ENCODE peak calls at places on chromosomes 5 and 9, in seven cellular contexts. C, S, N, I, D, Q and K are unnamed samples.

GRCh38 chr5:135821061-135821781 is 13.2 kb upstream of the SLC25A48 start:
- DNase-seq in Q (no peak), C (no peak), I (no peak), D (no peak), S (no peak), N (no peak), K (no peak)

GRCh38 chr9:135038826-135039225 is 48.6 kb upstream of the OLFM1 start:
- DNase-seq in D (no peak), S (no peak), I (no peak), C (no peak), N (no peak), Q (no peak), K (peak; percentile 37)

GRCh38 chr5:56190500-56190899 is 42.6 kb downstream of the ANKRD55 start:
- DNase-seq in S (no peak), D (no peak), Q (no peak), N (no peak), I (no peak), C (no peak), K (no peak)

GRCh38 chr9:121750259-121750714 is 98.9 kb downstream of the DAB2IP start:
- DNase-seq in C (no peak), N (no peak), I (no peak), S (no peak), D (no peak), Q (no peak), K (no peak)

GRCh38 chr9:14179449-14179848 is 134.5 kb downstream of the NFIB start:
- DNase-seq in N (peak; percentile 26), I (no peak), S (no peak), D (peak; percentile 56), C (no peak), Q (no peak), K (no peak)

GRCh38 chr9:20624201-20625002 is 2.1 kb upstream of the MLLT3 start:
- DNase-seq in C (peak; percentile 55), Q (no peak), D (peak; percentile 64), S (peak; percentile 45), I (peak; percentile 80), N (peak; percentile 64), K (no peak)

GRCh38 chr5:170632985-170633234 is 129.1 kb downstream of the KCNIP1 start:
- DNase-seq in N (no peak), I (no peak), C (no peak), S (peak; percentile 93), D (no peak), Q (peak; percentile 92), K (no peak)

GRCh38 chr5:73376618-73377170 is 71.9 kb downstream of the FOXD1 start:
- DNase-seq in I (no peak), N (no peak), D (no peak), S (no peak), Q (no peak), C (no peak), K (no peak)

GRCh38 chr5:168288349-168289245 is 2.8 kb upstream of the WWC1 start:
- DNase-seq in C (no peak), N (peak; percentile 76), I (no peak), Q (no peak), D (peak; percentile 70), S (no peak), K (no peak)

GRCh38 chr9:124342946-124343485 is 72.2 kb downstream of the PSMB7 start:
- DNase-seq in N (no peak), C (no peak), S (no peak), I (no peak), Q (no peak), D (no peak), K (no peak)

GRCh38 chr9:37730256-37730655 is 23.3 kb upstream of the TRMT10B start:
- DNase-seq in Q (no peak), N (no peak), C (no peak), D (no peak), I (no peak), S (no peak), K (no peak)

GRCh38 chr5:155343468-155343867 is 329.9 kb downstream of the KIF4B start:
- DNase-seq in Q (no peak), C (no peak), S (no peak), I (no peak), N (no peak), D (no peak), K (no peak)

GRCh38 chr9:112233769-112234168 is 58.7 kb upstream of the SUSD1 start:
- DNase-seq in C (no peak), S (no peak), N (no peak), I (no peak), D (peak; percentile 18), Q (no peak), K (no peak)

GRCh38 chr5:119355244-119355635 is 579 bp upstream of the TNFAIP8 start:
- DNase-seq in S (no peak), N (no peak), D (peak; percentile 43), I (no peak), Q (no peak), C (peak; percentile 36), K (peak; percentile 62)

GRCh38 chr9:100671811-100672305 is 94.0 kb downstream of the CAVIN4 start:
- DNase-seq in I (no peak), N (no peak), S (no peak), D (no peak), Q (no peak), C (no peak), K (no peak)

GRCh38 chr5:157290981-157291711 is 25.2 kb downstream of the CYFIP2 start:
- DNase-seq in C (no peak), Q (no peak), I (no peak), N (no peak), S (no peak), D (peak; percentile 99), K (no peak)

GRCh38 chr9:99192786-99193465 is 28.8 kb downstream of the ALG2 start:
- DNase-seq in Q (no peak), C (no peak), S (no peak), I (no peak), D (no peak), N (no peak), K (no peak)

GRCh38 chr9:127011772-127012171 is 97.2 kb downstream of the RALGPS1 start:
- DNase-seq in C (no peak), N (no peak), S (no peak), D (no peak), I (no peak), Q (no peak), K (no peak)
- TF ChIP-seq YY1 in C (no peak), N (no peak), S (no peak), D (no peak), I (no peak), Q (no peak), K (no peak)

GRCh38 chr5:137186759-137187461 is 312.2 kb downstream of the SPOCK1 start:
- DNase-seq in I (no peak), C (no peak), S (no peak), Q (no peak), N (no peak), D (no peak), K (no peak)
- TF ChIP-seq YY1 in I (no peak), C (no peak), S (no peak), Q (no peak), N (no peak), D (no peak), K (no peak)

GRCh38 chr5:107502711-107503110 is 168.0 kb downstream of the EFNA5 start:
- DNase-seq in N (no peak), D (no peak), C (no peak), S (peak; percentile 61), Q (no peak), I (no peak), K (no peak)

GRCh38 chr5:107512029-107512428 is 158.7 kb downstream of the EFNA5 start:
- DNase-seq in Q (no peak), C (peak; percentile 71), I (no peak), S (no peak), N (no peak), D (no peak), K (no peak)

GRCh38 chr5:107504424-107504823 is 166.3 kb downstream of the EFNA5 start:
- DNase-seq in N (no peak), D (no peak), Q (no peak), I (no peak), C (no peak), S (no peak), K (no peak)

GRCh38 chr5:107505763-107506534 is 164.8 kb downstream of the EFNA5 start:
- DNase-seq in N (no peak), D (no peak), Q (no peak), C (no peak), I (no peak), S (no peak), K (no peak)

DNA sequence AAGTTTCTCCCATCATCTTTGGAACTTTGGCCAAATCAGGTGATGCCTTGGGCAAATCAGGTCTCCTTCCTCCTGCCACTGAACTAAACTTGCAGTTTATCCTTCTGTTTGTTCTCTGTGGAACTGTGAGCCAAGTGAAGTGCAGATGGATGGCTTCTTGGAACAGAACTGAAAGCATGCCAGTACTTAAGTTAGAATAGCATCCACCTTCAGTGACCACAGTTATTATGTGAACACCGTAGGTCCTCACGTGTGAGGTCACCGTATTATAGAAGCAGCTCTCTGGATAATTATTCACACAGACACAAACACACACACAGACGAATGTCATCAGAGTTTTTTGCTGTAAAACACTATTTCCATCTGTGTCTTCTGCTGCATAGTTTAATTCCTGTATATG is 162.7 kb downstream of the EFNA5 start:
- DNase-seq in C (no peak), Q (no peak), I (no peak), S (no peak), N (no peak), D (no peak), K (no peak)
- TF ChIP-seq YY1 in C (no peak), Q (no peak), I (no peak), S (no peak), N (no peak), D (no peak), K (no peak)

GRCh38 chr9:86069206-86069869 is 30.0 kb downstream of the GOLM1 start:
- DNase-seq in C (no peak), Q (no peak), N (no peak), I (no peak), S (no peak), D (no peak), K (no peak)
- TF ChIP-seq YY1 in C (no peak), Q (no peak), N (no peak), I (no peak), S (no peak), D (no peak), K (no peak)

GRCh38 chr5:36741138-36741537 is 134.7 kb downstream of the SLC1A3 start:
- DNase-seq in S (no peak), N (no peak), C (no peak), Q (no peak), D (no peak), I (no peak), K (no peak)
- TF ChIP-seq YY1 in S (no peak), N (no peak), C (no peak), Q (no peak), D (no peak), I (no peak), K (no peak)

DNA sequence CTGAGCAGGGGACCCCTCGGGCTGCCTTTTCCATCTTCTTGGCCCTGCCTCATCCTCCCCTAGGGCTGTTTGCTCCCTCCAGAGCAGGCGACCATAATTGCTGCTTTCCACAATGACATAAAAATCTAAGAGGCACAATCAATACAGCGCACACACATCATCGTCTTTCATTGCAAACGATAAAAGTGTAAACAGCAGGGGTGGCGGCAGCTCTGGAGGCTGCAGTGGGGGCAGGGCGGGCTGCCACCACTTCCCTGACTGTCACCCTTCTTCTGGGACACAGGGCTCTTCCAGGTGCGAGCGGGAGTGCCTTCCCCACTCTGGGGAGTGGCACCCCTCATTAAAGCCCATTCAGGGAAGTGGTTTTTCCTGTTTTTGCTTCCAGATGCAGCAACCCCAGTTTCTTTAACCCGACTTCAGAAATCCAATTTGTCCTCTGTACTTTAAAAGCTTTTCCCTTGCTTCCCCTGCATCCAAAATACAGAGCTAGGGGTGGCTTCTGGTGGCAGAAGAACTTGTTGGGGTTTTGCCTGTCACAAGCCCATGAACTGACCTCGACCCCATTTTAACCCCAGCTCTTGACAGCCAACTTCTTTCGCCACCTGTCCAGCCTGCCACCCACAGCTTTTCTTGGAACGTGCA is 45.7 kb downstream of the TSPAN17 start:
- DNase-seq in D (no peak), N (no peak), I (no peak), Q (no peak), S (no peak), C (no peak), K (no peak)
- TF ChIP-seq YY1 in D (no peak), N (no peak), I (no peak), Q (no peak), S (no peak), C (no peak), K (no peak)